ENCODE peak calls at places on chromosomes 3 and 15, in seven cellular contexts. I is heart left ventricle, C is suprapubic skin, G is tibial nerve, V is IMR-90, J is A549, N is esophagus muscularis mucosa. B is an unnamed sample.
A peak's percentile ranks its signal among the peaks of the same experiment; 100 is the strongest.

GRCh38 chr15:89805241-89806216 is 9.1 kb downstream of the ANPEP start:
- DNase-seq in G (no peak), J (no peak), V (no peak), C (peak; percentile 51), N (no peak), I (no peak), B (no peak)

GRCh38 chr3:172111163-172111562 is 71.8 kb downstream of the FNDC3B start:
- DNase-seq in C (no peak), G (no peak), N (no peak), I (no peak), J (no peak), V (no peak), B (no peak)

GRCh38 chr3:135929670-135930069 is 35.9 kb upstream of the PPP2R3A start:
- DNase-seq in N (peak; percentile 85), J (no peak), G (peak; percentile 71), V (peak; percentile 46), C (no peak), I (peak; percentile 54), B (no peak)

GRCh38 chr3:47746264-47746663 is 35.4 kb downstream of the SMARCC1 start:
- DNase-seq in J (no peak), G (no peak), C (no peak), N (no peak), I (no peak), V (no peak), B (no peak)

GRCh38 chr3:67044295-67044694 is 46.2 kb downstream of the KBTBD8 start:
- DNase-seq in J (no peak), N (no peak), G (no peak), V (peak; percentile 8), C (no peak), I (no peak), B (no peak)

GRCh38 chr3:58570851-58571250 is 6.3 kb downstream of the FAM107A start:
- DNase-seq in G (no peak), I (no peak), C (peak; percentile 20), J (no peak), N (no peak), V (no peak), B (no peak)

GRCh38 chr15:70140543-70141375 is 43.0 kb upstream of the TLE3 start:
- DNase-seq in C (no peak), J (no peak), I (no peak), G (no peak), N (no peak), V (peak; percentile 57), B (no peak)

GRCh38 chr3:24583004-24583403 is 88.4 kb upstream of the THRB start:
- DNase-seq in N (no peak), G (no peak), V (no peak), I (no peak), J (no peak), C (no peak), B (no peak)

GRCh38 chr15:75451202-75451673 is 252 bp downstream of the SIN3A start:
- DNase-seq in V (no peak), N (no peak), G (no peak), I (no peak), J (peak; percentile 44), C (peak; percentile 89), B (peak; percentile 77)

GRCh38 chr3:181886676-181887075 is 175.0 kb downstream of the SOX2 start:
- DNase-seq in J (no peak), V (no peak), G (no peak), I (no peak), C (no peak), N (no peak), B (no peak)

GRCh38 chr15:41013698-41014414 is 60.6 kb downstream of the CHAC1 start:
- DNase-seq in C (no peak), J (no peak), I (no peak), G (no peak), N (no peak), V (peak; percentile 86), B (no peak)

GRCh38 chr3:60225848-60226247 is 1025.4 kb downstream of the FHIT start:
- DNase-seq in G (no peak), J (no peak), I (no peak), N (no peak), C (no peak), V (no peak), B (no peak)

GRCh38 chr3:143958966-143959365 is 12.7 kb upstream of the DIPK2A start:
- DNase-seq in J (no peak), C (no peak), N (no peak), I (no peak), G (no peak), V (no peak), B (no peak)

GRCh38 chr3:172607305-172608121 is 84.3 kb upstream of the TNFSF10 start:
- DNase-seq in G (no peak), V (peak; percentile 92), N (peak; percentile 60), I (no peak), J (no peak), C (no peak), B (no peak)

GRCh38 chr3:32399030-32399620 is 7.5 kb downstream of the CMTM7 start:
- DNase-seq in N (no peak), G (no peak), I (no peak), C (no peak), V (peak; percentile 60), J (peak; percentile 48), B (no peak)

GRCh38 chr15:22253676-22254408 is 173.5 kb downstream of the OR4M2 start:
- DNase-seq in I (no peak), V (no peak), J (no peak), G (no peak), C (no peak), N (no peak), B (no peak)

GRCh38 chr15:22257047-22257667 is 176.8 kb downstream of the OR4M2 start:
- DNase-seq in C (no peak), G (no peak), N (no peak), V (no peak), I (no peak), J (peak; percentile 77), B (no peak)

DNA sequence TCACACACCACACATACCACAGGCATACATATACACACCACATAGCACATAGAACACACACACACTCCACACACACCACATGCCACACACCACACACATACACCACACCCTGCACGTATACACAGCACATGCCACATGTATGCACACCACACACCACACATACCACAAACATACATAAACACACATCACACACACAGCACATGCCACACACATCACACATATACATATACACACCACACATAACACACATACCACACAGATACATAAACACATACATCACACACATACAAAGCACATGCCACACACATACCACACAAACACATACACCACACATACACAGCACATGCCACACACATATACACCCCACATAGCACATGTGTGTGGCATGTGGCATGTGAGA is 171.1 kb downstream of the OR4M2 start:
- DNase-seq in I (no peak), N (no peak), G (no peak), J (no peak), V (no peak), C (no peak), B (no peak)
- H3K9me3 ChIP-seq in I (no peaks in the 10 kb centered on the region), N (no peaks in the 10 kb centered on the region), G (no peaks in the 10 kb centered on the region), J (peaks cover 30% of the 10 kb centered on the region), V (peaks cover 30% of the 10 kb centered on the region), C (peaks cover 7% of the 10 kb centered on the region), B (no peaks in the 10 kb centered on the region)

DNA sequence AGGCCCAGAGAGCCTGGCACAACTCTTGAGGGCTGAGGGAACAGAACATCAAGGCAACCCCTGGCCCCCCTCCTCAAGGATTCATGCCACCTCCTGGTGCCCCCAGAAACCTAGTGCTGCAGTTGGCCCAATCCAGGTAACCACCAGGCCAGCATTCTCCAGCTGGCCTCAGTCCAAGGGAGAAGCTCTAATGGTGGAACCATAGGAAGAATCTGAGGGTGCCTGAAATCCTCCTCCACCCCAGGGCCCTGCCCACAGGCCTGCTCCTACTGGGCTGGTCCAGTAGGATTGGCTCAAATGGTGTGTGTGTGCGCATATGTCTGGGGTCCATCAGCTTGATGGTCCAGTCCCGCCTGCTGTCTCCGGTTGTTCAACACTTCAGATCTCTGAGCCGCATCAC is 7.7 kb downstream of the HYAL2 start:
- DNase-seq in C (no peak), N (no peak), G (no peak), J (no peak), I (no peak), V (no peak), B (no peak)
- TF ChIP-seq POLR2A in C (no peak), N (no peak), G (no peak), J (no peak), I (no peak), V (no peak), B (no peak)

DNA sequence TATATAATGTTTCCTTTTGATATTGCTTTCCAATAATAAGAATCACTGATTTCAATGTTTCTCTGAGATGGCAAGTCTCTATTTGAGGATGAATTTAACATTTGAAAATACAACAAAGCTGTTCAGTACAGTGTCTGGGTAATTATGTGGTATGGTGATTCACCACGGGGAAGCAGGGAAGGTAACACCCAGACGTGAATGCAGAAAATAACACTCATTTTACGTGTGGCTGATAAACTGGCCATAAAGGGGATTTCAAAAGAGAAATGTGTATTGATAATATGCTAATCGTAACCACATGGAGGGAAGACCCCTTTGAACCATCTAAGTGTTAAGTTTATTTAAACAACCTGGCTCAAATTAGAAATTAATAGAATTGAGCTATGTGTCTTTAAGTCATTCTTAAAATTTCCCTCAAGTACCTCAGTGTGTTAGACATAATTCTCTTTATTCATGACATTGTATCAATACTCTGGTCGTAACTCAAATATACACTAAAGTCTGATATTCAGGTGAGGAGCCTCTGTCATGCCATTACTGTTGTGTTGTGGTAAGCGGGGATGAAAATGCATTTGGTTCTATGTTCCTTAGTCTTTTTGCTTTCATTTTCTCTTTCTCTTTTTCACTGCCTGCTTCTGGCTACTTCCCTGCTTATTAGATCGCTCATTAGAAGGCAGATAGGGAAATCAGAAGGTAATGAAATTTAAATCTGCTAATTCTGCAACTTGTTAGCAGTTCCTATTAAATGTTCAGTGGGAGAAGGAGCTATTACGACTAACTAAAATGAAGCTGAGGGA is 344.8 kb downstream of the GRM7 start:
- DNase-seq in G (no peak), C (no peak), I (no peak), V (no peak), N (no peak), J (no peak), B (no peak)
- H3K9me3 ChIP-seq in G (no peaks in the 10 kb centered on the region), C (no peaks in the 10 kb centered on the region), I (no peaks in the 10 kb centered on the region), V (peaks cover 5% of the 10 kb centered on the region), N (no peaks in the 10 kb centered on the region), J (no peaks in the 10 kb centered on the region), B (no peaks in the 10 kb centered on the region)

DNA sequence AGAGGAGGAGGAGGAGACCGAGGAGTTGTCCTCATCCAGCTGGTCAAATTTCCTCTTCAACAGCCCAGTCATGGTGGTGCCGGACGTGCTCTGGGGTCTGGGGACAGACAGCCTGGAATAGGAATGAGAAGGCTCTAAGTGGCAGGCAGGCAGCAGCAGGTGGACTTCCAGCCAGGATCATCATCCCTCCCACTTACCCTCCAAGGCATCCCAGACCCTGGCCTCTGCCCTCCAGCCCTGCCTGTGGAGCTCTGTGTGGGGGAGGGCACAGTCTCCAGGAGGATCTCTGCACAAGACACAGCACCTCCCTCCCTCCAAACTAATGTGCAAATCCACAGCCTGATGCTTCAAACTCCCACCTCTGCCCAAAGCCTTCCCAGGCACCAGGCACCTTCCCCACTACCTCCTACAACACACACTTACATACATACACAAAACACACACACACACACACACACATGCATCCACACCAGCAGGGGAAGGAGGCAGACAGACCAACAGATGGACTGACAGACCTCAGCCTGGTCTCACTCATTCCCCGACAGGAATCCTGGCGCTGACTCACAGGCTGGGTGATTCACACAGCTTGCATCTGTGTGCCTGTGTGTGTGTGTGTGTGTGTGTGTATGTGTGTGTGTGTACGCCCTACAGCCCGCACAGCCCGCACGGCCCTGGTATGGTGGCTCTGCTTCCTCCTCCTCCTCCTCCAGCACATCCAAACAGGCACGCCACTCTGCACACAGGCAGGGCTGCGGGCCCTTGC is 6.6 kb downstream of the CSRNP1 start:
- DNase-seq in G (peak; percentile 76), C (peak; percentile 88), J (peak; percentile 71), V (peak; percentile 98), N (no peak), I (peak; percentile 75), B (peak; percentile 45)
- TF ChIP-seq POLR2A in G (no peak), C (no peak), J (no peak), V (no peak), N (no peak), I (peak; percentile 9), B (no peak)